ENCODE peak calls at places on chromosome 10, in eight cellular contexts. S is GM23248; H is activated naive CD4-positive, alpha-beta T cell treated with Interleukin-2 at 50 U/mL for 16 hours; F is activated T-helper 1 cell treated with anti-CD3 and anti-CD28 coated beads, Interleukin-12 subunit alpha, Interleukin-12 subunit beta, Interleukin-2, Interleukin-4 antibody, amounts not matched to agents 30 ng/mL and 10 ng/mL and 1 ng/mL, durations not matched to agents 14 hours and 24 hours and 36 hours; K is stimulated activated CD4-positive, alpha-beta T cell treated with anti-CD3 and anti-CD28 coated beads, Interleukin-12 subunit alpha, Interleukin-12 subunit beta, amount 100 ng/mL, for 4 hours; R is germinal center; U is HT1080; C is ELR. E is an unnamed sample.

GRCh38 chr10:63273575-63273974 is 140.4 kb downstream of the NRBF2 start:
- DNase-seq in C (no peak), R (peak), S (no peak), K (no peak), U (no peak), H (no peak), F (no peak), E (no peak)

GRCh38 chr10:22823109-22823508 is 104.7 kb upstream of the ARMC3 start:
- DNase-seq in C (peak), U (peak), K (no peak), F (no peak), H (no peak), S (peak), R (no peak), E (no peak)

GRCh38 chr10:16884485-16884884 is 67.3 kb upstream of the RSU1 start:
- DNase-seq in S (no peak), F (no peak), K (no peak), U (no peak), H (no peak), C (no peak), R (no peak), E (no peak)

GRCh38 chr10:132383751-132384181 is 13.2 kb upstream of the PWWP2B start:
- DNase-seq in C (no peak), H (no peak), R (no peak), S (no peak), U (no peak), K (no peak), F (no peak), E (peak)

GRCh38 chr10:124864421-124865193 is 63.0 kb downstream of the ABRAXAS2 start:
- DNase-seq in U (peak), K (no peak), H (no peak), C (peak), R (no peak), S (peak), F (no peak), E (no peak)

GRCh38 chr10:119250641-119251314 is 43.4 kb downstream of the GRK5 start:
- DNase-seq in U (peak), F (no peak), R (no peak), H (no peak), K (no peak), C (peak), S (peak), E (no peak)

GRCh38 chr10:122277737-122278136 is 6.6 kb downstream of the BTBD16 start:
- DNase-seq in F (no peak), H (no peak), R (no peak), C (no peak), U (no peak), S (no peak), K (no peak), E (no peak)

GRCh38 chr10:9670911-9671310 is 1346.8 kb upstream of the CELF2 start:
- DNase-seq in U (peak), C (no peak), S (no peak), H (no peak), R (no peak), K (no peak), F (no peak), E (no peak)

GRCh38 chr10:69807696-69808095 is 6.0 kb downstream of the COL13A1 start:
- DNase-seq in F (no peak), R (no peak), U (peak), K (no peak), S (peak), C (peak), H (no peak), E (no peak)

GRCh38 chr10:71312840-71313789 is 5.9 kb upstream of the SLC29A3 start:
- DNase-seq in R (no peak), C (no peak), S (peak), F (no peak), K (no peak), U (no peak), H (no peak), E (no peak)

GRCh38 chr10:69217119-69217754 is 2.9 kb upstream of the HKDC1 start:
- DNase-seq in S (peak), U (peak), F (no peak), C (peak), H (no peak), R (no peak), K (no peak), E (no peak)

GRCh38 chr10:107918171-107918570 is 753.7 kb upstream of the SORCS1 start:
- DNase-seq in R (no peak), K (no peak), H (no peak), C (no peak), S (no peak), F (no peak), U (no peak), E (no peak)

GRCh38 chr10:24446739-24447138 is 237.8 kb downstream of the KIAA1217 start:
- DNase-seq in K (no peak), R (no peak), C (peak), U (peak), F (no peak), H (no peak), S (peak), E (no peak)

GRCh38 chr10:68271104-68271882 is 39.4 kb upstream of the ATOH7 start:
- DNase-seq in H (no peak), K (no peak), R (no peak), U (no peak), F (no peak), S (no peak), C (no peak), E (no peak)

GRCh38 chr10:97781541-97782331 is 9.9 kb upstream of the SFRP5 start:
- DNase-seq in K (no peak), U (no peak), R (no peak), S (no peak), H (no peak), C (no peak), F (no peak), E (no peak)

GRCh38 chr10:124741281-124741921 is 2.8 kb downstream of the FAM53B start:
- DNase-seq in U (peak), H (peak), F (peak), R (peak), C (peak), K (peak), S (peak), E (peak)

GRCh38 chr10:120415709-120416330 is 41.2 kb upstream of the PLPP4 start:
- DNase-seq in U (peak), R (no peak), S (peak), F (no peak), H (no peak), K (no peak), C (peak), E (no peak)

GRCh38 chr10:119863951-119864565 is 8.6 kb downstream of the MCMBP start:
- DNase-seq in C (no peak), S (no peak), H (no peak), F (no peak), R (no peak), U (no peak), K (no peak), E (no peak)

E was measured in natural killer cell treated with Interleukin-12 subunit alpha and Interleukin-12 subunit beta and Interleukin-15 and Interleukin-18, amount 100 ng/mL, for 72 hours.